ENCODE peak calls at places on chromosome 20, in five cellular contexts. C is stimulated activated CD4-positive, alpha-beta T cell treated with anti-CD3 and anti-CD28 coated beads, Interleukin-15, amount 100 ng/mL, for 1 hour; S is effector memory CD4-positive, alpha-beta T cell; I is smooth muscle cell of the brain vasculature; T is activated CD4-positive, alpha-beta T cell treated with anti-CD3 and anti-CD28 coated beads, Interleukin-2, amount 10 ng/mL, durations not matched to agents 7 days and 5 days. J is an unnamed sample.

GRCh38 chr20:32709528-32710121 is 33.6 kb downstream of the COMMD7 start:
- DNase-seq in C (no peak), S (no peak), I (no peak), T (no peak), J (no peak)

GRCh38 chr20:24773751-24774201 is 175.3 kb upstream of the CST7 start:
- DNase-seq in C (no peak), S (no peak), I (peak), T (no peak), J (peak)

GRCh38 chr20:64110411-64111068 is 3.2 kb upstream of the NPBWR2 start:
- DNase-seq in C (no peak), S (no peak), I (no peak), T (peak), J (no peak)

GRCh38 chr20:61582196-61582923 is 330.3 kb downstream of the CDH4 start:
- DNase-seq in C (no peak), S (no peak), I (no peak), T (no peak), J (no peak)

GRCh38 chr20:50980851-50981713 is 22.5 kb downstream of the MOCS3 start:
- DNase-seq in C (peak), S (no peak), I (no peak), T (peak), J (peak)

GRCh38 chr20:44901972-44902371 is 7.9 kb upstream of the PABPC1L start:
- DNase-seq in C (no peak), S (no peak), I (no peak), T (no peak), J (no peak)

GRCh38 chr20:20710847-20711315 is 1.6 kb downstream of the RALGAPA2 start:
- DNase-seq in C (no peak), S (no peak), I (no peak), T (peak), J (no peak)

GRCh38 chr20:46814366-46815232 is 80.0 kb upstream of the EYA2 start:
- DNase-seq in C (no peak), S (no peak), I (peak), T (no peak), J (peak)

GRCh38 chr20:10629946-10630345 is 43.9 kb downstream of the JAG1 start:
- DNase-seq in C (no peak), S (no peak), I (no peak), T (no peak), J (no peak)

GRCh38 chr20:3932277-3933073 is 43.3 kb downstream of the PANK2 start:
- DNase-seq in C (no peak), S (no peak), I (peak), T (no peak), J (no peak)

GRCh38 chr20:13739726-13740649 is 44.7 kb downstream of the ESF1 start:
- DNase-seq in C (no peak), S (no peak), I (no peak), T (no peak), J (no peak)

GRCh38 chr20:29497261-29497671 is 1760.2 kb upstream of the DEFB115 start:
- DNase-seq in C (no peak), S (no peak), I (no peak), T (peak), J (no peak)